ENCODE peak calls at places on chromosomes 2 and 18, in seven cellular contexts. B is Karpas-422, A is NCI-H1105, D is AML-193, R is dermis blood vessel endothelial cell, L is fibroblast of gingiva, N is NCI-H460. Z is an unnamed sample.

GRCh38 chr2:119478188-119479065 is 45.9 kb downstream of the SCTR start:
- DNase-seq in B (no peak), A (no peak), D (no peak), R (no peak), L (no peak), N (no peak), Z (no peak)

GRCh38 chr2:17892726-17893534 is 14.5 kb downstream of the KCNS3 start:
- DNase-seq in B (peak; percentile 65), A (no peak), D (no peak), R (no peak), L (no peak), N (no peak), Z (peak; percentile 30)

GRCh38 chr2:102672124-102672786 is 52.9 kb downstream of the SLC9A2 start:
- DNase-seq in B (no peak), A (no peak), D (peak; percentile 58), R (no peak), L (no peak), N (no peak), Z (no peak)

GRCh38 chr2:109421606-109422005 is 192.2 kb downstream of the SEPTIN10 start:
- DNase-seq in B (no peak), A (no peak), D (no peak), R (no peak), L (no peak), N (no peak), Z (no peak)

GRCh38 chr2:221096651-221097567 is 475.2 kb downstream of the EPHA4 start:
- DNase-seq in B (no peak), A (no peak), D (no peak), R (no peak), L (no peak), N (no peak), Z (no peak)

GRCh38 chr2:162318280-162319222 is at the start of gene IFIH1:
- DNase-seq in B (peak; percentile 68), A (peak; percentile 53), D (peak; percentile 92), R (peak; percentile 93), L (peak; percentile 79), N (peak; percentile 85), Z (peak; percentile 90)

GRCh38 chr18:77207540-77207939 is 42.1 kb upstream of the GALR1 start:
- DNase-seq in B (peak; percentile 87), A (peak; percentile 47), D (peak; percentile 48), R (peak; percentile 84), L (peak; percentile 77), N (peak; percentile 72), Z (peak; percentile 67)

GRCh38 chr2:151907933-151908882 is 80.0 kb upstream of the ARL5A start:
- DNase-seq in B (no peak), A (no peak), D (no peak), R (no peak), L (no peak), N (no peak), Z (no peak)

GRCh38 chr2:84716564-84716963 is 164.3 kb downstream of the TRABD2A start:
- DNase-seq in B (no peak), A (no peak), D (no peak), R (no peak), L (no peak), N (no peak), Z (no peak)

GRCh38 chr2:73728043-73728442 is 9.1 kb downstream of the TPRKB start:
- DNase-seq in B (no peak), A (no peak), D (no peak), R (no peak), L (no peak), N (no peak), Z (no peak)

GRCh38 chr2:150472122-150472899 is 15.2 kb downstream of the RND3 start:
- DNase-seq in B (no peak), A (no peak), D (no peak), R (peak; percentile 72), L (peak; percentile 68), N (no peak), Z (no peak)

GRCh38 chr2:231162036-231162345 is 36.4 kb upstream of the ARMC9 start:
- DNase-seq in B (no peak), A (no peak), D (no peak), R (peak; percentile 85), L (peak; percentile 99), N (no peak), Z (no peak)

GRCh38 chr2:17539993-17540812 is at the start of gene VSNL1:
- DNase-seq in B (no peak), A (peak; percentile 89), D (no peak), R (peak; percentile 40), L (peak; percentile 13), N (no peak), Z (peak; percentile 40)

GRCh38 chr2:159895258-159896209 is 97.5 kb upstream of the CD302 start:
- DNase-seq in B (no peak), A (no peak), D (no peak), R (no peak), L (no peak), N (no peak), Z (peak; percentile 23)

GRCh38 chr2:209685963-209686362 is 85.7 kb upstream of the UNC80 start:
- DNase-seq in B (peak; percentile 4), A (no peak), D (no peak), R (no peak), L (no peak), N (no peak), Z (no peak)

GRCh38 chr2:26921323-26921722 is 49.1 kb upstream of the MAPRE3 start:
- DNase-seq in B (no peak), A (no peak), D (no peak), R (no peak), L (no peak), N (no peak), Z (no peak)

GRCh38 chr18:35335861-35336260 is 8.4 kb downstream of the ZNF24 start:
- DNase-seq in B (no peak), A (no peak), D (no peak), R (no peak), L (no peak), N (no peak), Z (no peak)

GRCh38 chr2:218405365-218406208 is 5.9 kb downstream of the CTDSP1 start:
- DNase-seq in B (peak; percentile 55), A (no peak), D (no peak), R (peak; percentile 26), L (no peak), N (no peak), Z (peak; percentile 55)

GRCh38 chr2:11532434-11533055 is 1.3 kb upstream of the GREB1 start:
- DNase-seq in B (no peak), A (no peak), D (no peak), R (no peak), L (peak; percentile 15), N (no peak), Z (no peak)

GRCh38 chr2:8684421-8684884 is 2.6 kb downstream of the ID2 start:
- DNase-seq in B (peak; percentile 46), A (peak; percentile 68), D (peak; percentile 30), R (peak; percentile 14), L (no peak), N (peak; percentile 40), Z (peak; percentile 75)

GRCh38 chr2:163778045-163778753 is 42.4 kb upstream of the FIGN start:
- DNase-seq in B (no peak), A (no peak), D (no peak), R (peak; percentile 39), L (peak; percentile 74), N (peak; percentile 19), Z (no peak)

GRCh38 chr2:173232956-173233744 is 121.5 kb upstream of the CDCA7 start:
- DNase-seq in B (no peak), A (no peak), D (no peak), R (no peak), L (peak; percentile 10), N (no peak), Z (no peak)

GRCh38 chr2:7825591-7826312 is 856.1 kb upstream of the ID2 start:
- DNase-seq in B (no peak), A (no peak), D (no peak), R (no peak), L (no peak), N (no peak), Z (no peak)

GRCh38 chr18:77000527-77000926 is 132.1 kb downstream of the MBP start:
- DNase-seq in B (peak; percentile 87), A (no peak), D (peak; percentile 36), R (peak; percentile 62), L (peak; percentile 13), N (peak; percentile 29), Z (peak; percentile 52)

GRCh38 chr18:5519448-5520362 is 24.1 kb downstream of the EPB41L3 start:
- DNase-seq in B (no peak), A (no peak), D (no peak), R (peak; percentile 39), L (peak; percentile 14), N (no peak), Z (no peak)

GRCh38 chr2:101106453-101107181 is 44.6 kb downstream of the TBC1D8 start:
- DNase-seq in B (no peak), A (no peak), D (no peak), R (peak; percentile 61), L (no peak), N (no peak), Z (no peak)

GRCh38 chr2:177239934-177240600 is 24.5 kb downstream of the NFE2L2 start:
- DNase-seq in B (peak; percentile 71), A (no peak), D (peak; percentile 94), R (peak; percentile 80), L (peak; percentile 53), N (peak; percentile 53), Z (peak; percentile 50)

GRCh38 chr2:20609995-20610357 is 40.9 kb downstream of the HS1BP3 start:
- DNase-seq in B (no peak), A (no peak), D (no peak), R (no peak), L (no peak), N (no peak), Z (no peak)

GRCh38 chr2:95079455-95079776 is 42.2 kb downstream of the MRPS5 start:
- DNase-seq in B (no peak), A (no peak), D (no peak), R (no peak), L (no peak), N (no peak), Z (no peak)

GRCh38 chr2:36433311-36434217 is 78.0 kb downstream of the CRIM1 start:
- DNase-seq in B (no peak), A (peak; percentile 27), D (no peak), R (peak; percentile 50), L (peak; percentile 56), N (no peak), Z (no peak)

GRCh38 chr2:160426604-160427003 is 67.0 kb downstream of the RBMS1 start:
- DNase-seq in B (no peak), A (no peak), D (no peak), R (no peak), L (no peak), N (no peak), Z (no peak)

GRCh38 chr2:3450385-3451031 is 68.8 kb downstream of the ADI1 start:
- DNase-seq in B (no peak), A (peak; percentile 66), D (no peak), R (no peak), L (no peak), N (no peak), Z (no peak)

GRCh38 chr18:9389706-9390105 is 55.1 kb downstream of the TWSG1 start:
- DNase-seq in B (no peak), A (no peak), D (no peak), R (no peak), L (no peak), N (no peak), Z (no peak)